ENCODE peak calls at places on chromosomes 5 and 9, in five cellular contexts. M is trophoblast cell, V is H9, E is IMR-90, N is neuronal stem cell. U is an unnamed sample. For H3K4me1, the result is how much of the 10 kb centered on the place peaks cover.

GRCh38 chr5:78611161-78611605 is 37.4 kb downstream of the LHFPL2 start:
- DNase-seq in N (peak), M (peak), V (peak), E (peak), U (peak)

GRCh38 chr5:93427316-93427715 is 153.7 kb downstream of the NR2F1-AS1 start:
- DNase-seq in V (no peak), M (no peak), N (no peak), E (no peak), U (no peak)

GRCh38 chr9:133141833-133142594 is 21.0 kb upstream of the RALGDS start:
- DNase-seq in E (no peak), N (no peak), M (no peak), V (no peak), U (no peak)

GRCh38 chr5:140072812-140073211 is 29.7 kb upstream of the NRG2 start:
- DNase-seq in N (no peak), M (no peak), V (no peak), E (no peak), U (no peak)

GRCh38 chr5:84191296-84191695 is 193.4 kb downstream of the EDIL3 start:
- DNase-seq in M (no peak), E (peak), N (no peak), V (no peak), U (peak)

GRCh38 chr5:33905381-33905780 is 13.6 kb upstream of the ADAMTS12 start:
- DNase-seq in N (no peak), M (no peak), E (peak), V (no peak), U (peak)

GRCh38 chr9:121895836-121896544 is 197.1 kb downstream of the TTLL11 start:
- DNase-seq in N (no peak), V (no peak), E (peak), M (peak), U (no peak)

GRCh38 chr5:103283120-103283519 is 24.6 kb downstream of the MACIR start:
- DNase-seq in V (no peak), E (no peak), N (no peak), M (no peak), U (no peak)

GRCh38 chr5:17990168-17990567 is 355.9 kb downstream of the TAF11L14 start:
- DNase-seq in V (no peak), E (no peak), M (no peak), N (no peak), U (no peak)

GRCh38 chr5:17991775-17992174 is 357.5 kb downstream of the TAF11L14 start:
- DNase-seq in V (no peak), E (no peak), M (no peak), N (no peak), U (no peak)

GRCh38 chr5:17989567-17989966 is 355.3 kb downstream of the TAF11L14 start:
- DNase-seq in V (no peak), E (no peak), N (no peak), M (no peak), U (no peak)

GRCh38 chr5:17996002-17996401 is 361.7 kb downstream of the TAF11L14 start:
- DNase-seq in E (no peak), M (no peak), N (no peak), V (no peak), U (no peak)

GRCh38 chr5:17992296-17992695 is 358.0 kb downstream of the TAF11L14 start:
- DNase-seq in M (no peak), N (no peak), E (no peak), V (no peak), U (no peak)
- H4K8ac ChIP-seq in M (no peak), N (no peak), E (no peak), V (no peak), U (no peak)

GRCh38 chr5:158882236-158882635 is 217.5 kb downstream of the EBF1 start:
- DNase-seq in M (no peak), E (no peak), V (no peak), N (no peak), U (no peak)

GRCh38 chr5:158880514-158881001 is 219.2 kb downstream of the EBF1 start:
- DNase-seq in N (no peak), E (no peak), V (no peak), M (no peak), U (no peak)

GRCh38 chr5:158883502-158883901 is 216.2 kb downstream of the EBF1 start:
- DNase-seq in N (no peak), M (no peak), V (no peak), E (no peak), U (no peak)

GRCh38 chr5:158881076-158881880 is 218.4 kb downstream of the EBF1 start:
- DNase-seq in E (no peak), M (no peak), N (no peak), V (no peak), U (peak)

DNA sequence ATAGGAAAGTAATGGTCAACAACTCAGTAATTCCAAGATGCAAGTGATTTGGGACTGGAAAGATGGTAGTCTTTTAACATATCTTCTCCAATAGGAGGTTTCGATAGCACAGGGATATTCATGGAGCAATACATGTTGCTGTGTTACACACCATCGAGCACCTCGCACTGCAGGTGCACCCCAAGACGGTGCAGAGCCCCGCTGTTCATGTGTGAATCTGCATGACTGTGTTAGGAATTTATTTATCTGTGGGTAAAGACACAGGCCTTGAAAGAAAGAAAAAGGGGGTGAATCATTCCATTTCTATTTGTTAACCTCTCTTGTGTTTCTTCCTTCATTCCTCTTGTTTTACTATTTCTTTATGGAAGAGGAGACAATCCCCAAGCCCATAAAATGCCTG is 217.1 kb downstream of the EBF1 start:
- DNase-seq in E (no peak), M (no peak), V (no peak), N (no peak), U (no peak)
- H3K4me1 ChIP-seq in E (under half), M (under half), V (under half), N (under half), U (under half)

DNA sequence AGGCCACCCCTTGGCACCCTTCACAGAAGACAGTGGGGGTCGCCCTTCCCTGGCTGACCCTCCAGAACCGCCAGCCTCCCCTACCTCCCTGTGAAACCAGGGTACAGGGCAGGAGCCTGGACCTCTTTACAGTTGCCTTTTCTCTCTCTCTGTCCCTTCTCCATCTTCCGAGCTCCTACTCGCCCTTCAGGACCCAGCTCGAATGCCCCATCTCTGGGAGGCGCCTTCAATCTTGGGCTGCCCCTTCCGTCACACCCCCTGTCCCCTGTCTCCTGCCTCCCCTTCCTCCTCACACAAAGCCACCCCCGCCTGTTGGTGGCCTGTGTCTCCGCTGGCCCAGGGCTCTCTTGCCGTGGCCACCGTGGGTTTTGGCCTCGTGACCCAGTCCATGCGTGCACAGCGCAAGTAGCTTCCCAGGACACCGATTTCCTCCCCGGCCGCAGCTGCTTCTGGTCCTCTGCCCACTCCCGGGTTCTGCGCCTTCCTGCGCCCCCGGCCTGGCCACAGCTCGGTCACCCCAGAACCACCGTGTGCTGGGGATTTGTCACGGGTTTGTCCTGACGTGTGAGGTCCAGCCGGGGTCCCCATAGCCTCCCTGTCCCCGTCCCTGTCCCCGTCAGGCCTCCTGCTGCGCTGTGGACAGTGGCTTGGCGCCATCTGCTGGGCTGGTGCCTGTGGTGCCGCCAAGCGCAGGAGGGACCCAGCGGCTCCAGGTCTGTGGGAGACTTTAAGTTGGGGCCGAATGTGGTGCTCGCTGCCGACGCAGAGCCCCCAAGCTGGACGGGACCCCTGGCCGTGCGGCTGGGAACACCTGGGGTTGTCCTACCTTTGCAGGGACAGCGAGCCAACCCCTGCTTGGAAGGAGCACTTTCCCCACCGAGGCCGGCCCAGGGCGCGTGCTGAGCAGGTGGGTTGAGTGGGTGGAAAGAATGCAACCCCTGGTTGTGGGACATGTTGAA is 4.0 kb upstream of the TMEM250 start:
- DNase-seq in E (peak), M (peak), V (peak), N (peak), U (peak)
- H4K8ac ChIP-seq in E (no peak), M (no peak), V (no peak), N (peak), U (peak)

GRCh38 chr5:56270568-56271392 is 37.6 kb upstream of the ANKRD55 start:
- DNase-seq in M (peak), V (peak), N (peak), E (peak), U (peak)

GRCh38 chr5:56269216-56269927 is 36.2 kb upstream of the ANKRD55 start:
- DNase-seq in E (peak), M (peak), V (peak), N (no peak), U (peak)

GRCh38 chr5:56273376-56274005 is 40.4 kb upstream of the ANKRD55 start:
- DNase-seq in M (no peak), N (no peak), E (no peak), V (no peak), U (no peak)

GRCh38 chr5:56272765-56273164 is 39.6 kb upstream of the ANKRD55 start:
- DNase-seq in E (no peak), M (no peak), N (no peak), V (no peak), U (no peak)

DNA sequence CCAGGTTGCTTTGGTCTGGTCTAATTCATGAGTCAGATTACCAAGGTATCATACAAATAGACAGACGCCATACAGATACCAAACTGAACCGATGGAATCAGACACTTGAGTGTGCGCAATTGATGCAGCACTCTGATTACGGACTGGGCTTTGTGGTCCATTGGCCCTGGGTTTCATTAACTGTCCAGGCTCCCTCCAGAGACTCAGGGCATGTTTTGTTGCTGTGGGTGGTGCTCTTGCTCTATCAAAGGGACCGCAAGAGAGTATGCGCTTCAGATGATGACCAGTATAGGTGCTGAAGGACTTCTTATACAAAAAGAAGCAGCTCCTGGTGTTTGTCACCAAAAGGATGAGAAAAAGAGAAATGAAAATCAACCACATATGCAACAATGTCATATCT is 36.9 kb upstream of the ANKRD55 start:
- DNase-seq in E (no peak), N (no peak), V (no peak), M (no peak), U (peak)
- H3K4me1 ChIP-seq in E (under half), N (under half), V (under half), M (under half), U (under half)

DNA sequence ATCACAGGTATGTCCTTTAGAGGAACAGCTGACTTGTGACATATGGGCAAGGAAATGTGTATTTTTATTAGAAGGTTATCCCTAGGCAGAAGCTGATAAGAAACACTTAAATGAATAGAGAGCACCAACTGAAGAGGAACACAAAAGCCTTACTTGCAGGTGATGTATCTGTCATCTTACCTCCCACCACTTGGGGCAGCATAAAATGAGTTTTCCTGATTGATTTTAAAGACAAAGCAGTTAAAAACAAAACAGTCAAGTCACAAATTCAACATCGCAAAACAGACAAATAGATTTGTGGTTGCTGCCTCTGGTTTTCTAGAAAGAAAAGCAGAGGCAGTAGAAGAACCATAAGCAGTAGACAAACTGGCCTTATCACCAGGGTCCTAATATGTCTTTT is 302.4 kb upstream of the ZNF462 start:
- DNase-seq in M (no peak), E (no peak), N (no peak), V (no peak), U (no peak)
- H4K8ac ChIP-seq in M (no peak), E (no peak), N (no peak), V (no peak), U (no peak)

GRCh38 chr9:109910616-109911568 is 130.9 kb downstream of the PALM2AKAP2 start:
- DNase-seq in E (peak), V (no peak), N (no peak), M (peak), U (peak)
- H3K4me1 ChIP-seq in E (under half), V (under half), N (under half), M (under half), U (under half)

GRCh38 chr5:173752636-173753035 is 135.5 kb upstream of the CPEB4 start:
- DNase-seq in E (no peak), M (no peak), V (no peak), N (no peak), U (no peak)
- H4K8ac ChIP-seq in E (no peak), M (no peak), V (no peak), N (peak), U (no peak)

DNA sequence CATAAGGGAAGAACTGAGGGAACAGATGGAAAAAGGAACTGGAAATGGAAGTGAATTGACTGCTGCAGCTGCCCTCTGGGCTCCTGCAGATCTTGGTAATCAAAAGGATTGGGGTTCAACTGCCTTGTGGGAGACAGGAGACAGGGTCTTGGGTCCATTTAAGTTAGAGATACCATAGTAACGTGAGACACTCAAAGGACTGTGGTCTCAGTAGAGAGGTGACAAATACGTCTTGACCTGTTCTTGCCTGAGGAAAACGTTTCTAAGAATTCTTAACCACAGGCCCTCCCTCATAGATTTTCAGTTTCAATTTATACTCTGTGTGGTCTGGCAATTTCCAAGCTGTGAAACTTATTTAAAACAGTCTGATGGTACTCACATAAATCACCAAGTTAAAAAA is 100.9 kb upstream of the DHFR start:
- DNase-seq in M (no peak), V (no peak), E (no peak), N (no peak), U (no peak)
- H3K4me1 ChIP-seq in M (under half), V (under half), E (under half), N (under half), U (under half)

DNA sequence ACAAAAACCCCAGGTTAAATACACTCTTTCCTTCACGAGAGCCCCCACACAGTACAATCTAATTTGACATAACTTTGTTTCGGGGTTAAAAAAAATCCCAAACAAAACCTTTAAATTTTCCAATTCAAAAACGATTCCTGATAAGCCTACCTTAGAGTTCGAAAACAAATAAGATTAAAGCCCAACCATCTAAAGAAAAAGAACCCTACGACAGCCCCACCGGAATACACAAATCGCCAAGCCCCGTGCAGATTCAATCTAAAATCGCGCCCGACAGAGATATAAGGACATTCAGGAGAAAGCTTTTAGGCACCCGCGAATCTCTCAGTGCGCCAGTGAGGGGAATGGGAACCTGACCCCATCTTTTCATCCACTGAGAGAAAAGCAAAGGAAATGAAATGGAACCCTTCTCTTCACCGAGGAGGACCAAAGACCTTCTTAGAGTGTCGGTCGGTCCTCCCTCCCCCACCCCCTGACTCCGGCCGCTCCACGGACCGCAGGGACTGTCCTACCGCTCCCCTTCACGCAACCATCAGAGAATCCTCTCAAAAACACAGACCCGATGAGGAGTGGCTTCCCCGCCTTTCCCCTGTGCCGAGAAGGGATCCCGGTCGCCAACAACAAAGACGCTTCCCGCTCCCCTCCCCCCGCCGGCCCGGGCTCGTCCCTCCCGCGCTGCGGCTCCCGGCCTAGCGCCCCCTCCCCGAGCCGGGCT is 949 bp downstream of the ABHD17B start:
- DNase-seq in E (peak), V (peak), N (peak), M (peak), U (peak)
- H4K8ac ChIP-seq in E (peak), V (no peak), N (no peak), M (peak), U (no peak)

U was measured in mesenchymal stem cell.